ENCODE peak calls at places on chromosomes 12 and 14, in four cellular contexts. K, B, O and Q are unnamed samples.
A peak's percentile ranks its signal among the peaks of the same experiment; 100 is the strongest.

GRCh38 chr14:24876009-24876690 is 173.8 kb downstream of the STXBP6 start:
- DNase-seq in O (no peak), K (no peak), B (no peak), Q (no peak)

GRCh38 chr14:103118663-103119404 is 4.4 kb upstream of the TNFAIP2 start:
- DNase-seq in K (peak; percentile 84), O (peak; percentile 97), B (no peak), Q (no peak)

GRCh38 chr12:133165776-133166175 is 15.5 kb upstream of the ZNF268 start:
- DNase-seq in K (no peak), O (no peak), B (no peak), Q (no peak)

GRCh38 chr14:25406818-25407217 is 356.9 kb upstream of the STXBP6 start:
- DNase-seq in K (no peak), B (no peak), O (no peak), Q (no peak)

GRCh38 chr12:64221656-64222010 is 463 bp downstream of the KICS2 start:
- DNase-seq in K (peak; percentile 93), O (peak; percentile 93), B (peak; percentile 56), Q (peak; percentile 82)

GRCh38 chr12:5630101-5630500 is 198.2 kb downstream of the NTF3 start:
- DNase-seq in K (no peak), O (no peak), B (no peak), Q (no peak)

GRCh38 chr14:21300892-21301291 is 21.0 kb downstream of the RPGRIP1 start:
- DNase-seq in K (peak; percentile 55), O (peak; percentile 80), B (peak; percentile 28), Q (peak; percentile 47)

GRCh38 chr12:89733579-89734201 is 25.1 kb upstream of the ATP2B1 start:
- DNase-seq in O (no peak), B (no peak), K (no peak), Q (no peak)

GRCh38 chr12:104911942-104912341 is 46.1 kb downstream of the SLC41A2 start:
- DNase-seq in B (no peak), K (no peak), O (no peak), Q (no peak)

GRCh38 chr12:120394483-120395367 is 25.8 kb upstream of the MSI1 start:
- DNase-seq in B (no peak), O (peak; percentile 80), K (no peak), Q (peak; percentile 51)

GRCh38 chr14:29898470-29898869 is 29.2 kb downstream of the PRKD1 start:
- DNase-seq in B (no peak), K (no peak), O (no peak), Q (no peak)

GRCh38 chr12:5247144-5247543 is 184.8 kb upstream of the NTF3 start:
- DNase-seq in O (no peak), K (no peak), B (no peak), Q (no peak)

GRCh38 chr14:104181761-104182530 is 43.6 kb downstream of the KIF26A start:
- DNase-seq in K (no peak), B (no peak), O (peak; percentile 68), Q (no peak)

GRCh38 chr12:48980389-48980952 is 2.3 kb downstream of the WNT1 start:
- DNase-seq in K (peak; percentile 28), O (peak; percentile 77), B (peak; percentile 44), Q (no peak)

GRCh38 chr12:101948365-101948764 is 71.0 kb downstream of the DRAM1 start:
- DNase-seq in B (no peak), O (no peak), K (no peak), Q (no peak)

GRCh38 chr12:106769078-106769477 is 5.4 kb upstream of the RIC8B start:
- DNase-seq in B (no peak), O (no peak), K (no peak), Q (no peak)

GRCh38 chr12:121575952-121576615 is 4.7 kb downstream of the KDM2B start:
- DNase-seq in O (no peak), B (no peak), K (no peak), Q (no peak)

GRCh38 chr12:5989621-5990020 is 44.6 kb upstream of the ANO2 start:
- DNase-seq in K (no peak), O (no peak), B (no peak), Q (no peak)

GRCh38 chr12:70070494-70071007 is 172.7 kb upstream of the CNOT2 start:
- DNase-seq in O (no peak), B (no peak), K (no peak), Q (no peak)

GRCh38 chr14:104003616-104004015 is 61.3 kb upstream of the RD3L start:
- DNase-seq in O (no peak), K (no peak), B (no peak), Q (no peak)

GRCh38 chr12:89709994-89710872 is 1.6 kb upstream of the ATP2B1 start:
- DNase-seq in B (no peak), O (no peak), K (peak; percentile 66), Q (peak; percentile 72)

GRCh38 chr12:62934799-62935674 is at the start of gene PPM1H:
- DNase-seq in K (peak; percentile 94), B (peak; percentile 7), O (peak; percentile 95), Q (peak; percentile 53)

GRCh38 chr12:71958056-71958455 is 19.4 kb downstream of the TPH2 start:
- DNase-seq in B (no peak), K (no peak), O (no peak), Q (no peak)

GRCh38 chr14:103348154-103348553 is 14.1 kb downstream of the EIF5 start:
- DNase-seq in B (no peak), K (no peak), O (no peak), Q (no peak)

GRCh38 chr14:102221026-102221425 is 81.3 kb downstream of the WDR20 start:
- DNase-seq in O (no peak), B (no peak), K (no peak), Q (no peak)

GRCh38 chr12:21129906-21130305 is 1.1 kb upstream of the SLCO1B1 start:
- DNase-seq in B (no peak), K (no peak), O (no peak), Q (no peak)

GRCh38 chr12:11762723-11763326 is 113.4 kb downstream of the ETV6 start:
- DNase-seq in O (no peak), B (no peak), K (no peak), Q (no peak)

GRCh38 chr14:30894923-30895515 is 20.7 kb downstream of the COCH start:
- DNase-seq in K (no peak), B (no peak), O (no peak), Q (no peak)

GRCh38 chr14:43647302-43647701 is 859.8 kb downstream of the FSCB start:
- DNase-seq in O (no peak), B (no peak), K (no peak), Q (no peak)
- TF ChIP-seq CTCF in O (no peak), B (no peak), K (no peak), Q (no peak)

DNA sequence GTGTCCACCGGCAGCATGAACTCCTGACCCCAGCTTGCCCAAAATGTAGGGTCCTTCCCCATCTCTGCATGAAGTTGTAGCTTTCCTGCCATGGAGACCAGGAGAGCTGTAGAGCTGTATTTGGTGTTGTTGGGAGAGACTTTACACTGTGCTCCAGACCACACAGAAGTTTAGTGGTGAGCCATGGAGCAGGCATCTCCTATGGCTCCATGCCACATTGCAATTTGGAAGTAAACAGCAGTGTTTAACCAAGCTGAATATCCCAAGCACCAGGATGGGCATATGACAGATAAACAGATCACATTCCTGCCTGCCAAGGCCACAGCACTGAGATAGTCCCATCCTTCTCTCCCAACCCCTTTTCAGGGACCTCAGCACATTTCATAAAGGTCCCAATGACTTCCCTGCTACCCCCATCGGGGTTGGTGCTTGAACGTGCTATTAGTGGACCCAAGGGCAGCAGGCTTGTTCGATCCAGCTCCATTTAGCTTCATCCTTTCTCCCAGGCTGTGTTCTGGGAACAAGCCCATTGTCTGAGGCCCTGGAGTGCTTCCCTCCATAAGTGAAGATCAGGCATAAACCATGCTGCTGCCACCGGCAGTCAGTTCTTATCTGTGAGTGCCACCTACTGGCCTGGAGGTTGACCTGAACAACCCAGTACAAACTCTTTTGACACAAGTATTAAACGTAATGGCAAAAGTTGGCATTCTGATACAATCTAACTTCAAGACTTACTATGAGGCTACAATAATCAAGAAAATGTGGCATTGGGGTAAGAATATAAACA is 172.3 kb upstream of the ATXN7L3B start:
- DNase-seq in K (no peak), B (no peak), O (no peak), Q (no peak)
- TF ChIP-seq CTCF in K (peak; percentile 10), B (no peak), O (no peak), Q (no peak)

GRCh38 chr12:47904647-47905312 is at the start of gene VDR:
- DNase-seq in B (peak; percentile 61), O (peak; percentile 95), K (peak; percentile 86), Q (peak; percentile 50)
- TF ChIP-seq CTCF in B (no peak), O (no peak), K (no peak), Q (no peak)

GRCh38 chr14:54881235-54881760 is 21.3 kb downstream of the GCH1 start:
- DNase-seq in K (no peak), B (peak; percentile 15), O (no peak), Q (no peak)
- TF ChIP-seq CTCF in K (no peak), B (no peak), O (no peak), Q (no peak)

DNA sequence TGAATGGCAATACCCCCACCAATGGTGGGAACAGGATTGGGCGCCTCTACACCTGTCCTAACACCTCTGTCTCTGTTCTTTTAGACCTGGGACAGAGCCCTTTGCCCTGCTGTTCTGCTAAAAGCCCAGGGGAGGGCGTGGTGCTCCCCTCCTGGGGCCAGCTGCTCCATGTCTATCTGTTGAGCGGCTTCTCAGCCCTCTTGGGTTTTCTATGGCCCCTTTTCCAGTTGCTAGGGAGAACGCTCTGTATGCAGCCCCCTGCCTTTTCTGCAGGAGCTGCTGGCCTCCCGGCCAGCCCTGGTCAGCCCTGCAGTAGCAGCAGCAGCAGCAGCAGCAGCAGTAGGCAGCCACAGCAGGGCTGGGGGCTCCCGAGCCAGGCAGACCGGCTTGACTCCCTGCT is 1.2 kb downstream of the RTL1 start:
- DNase-seq in O (no peak), B (no peak), K (no peak), Q (no peak)
- TF ChIP-seq CTCF in O (no peak), B (no peak), K (no peak), Q (no peak)